ENCODE peak calls at places on chromosomes 2 and 18, in ten cellular contexts. M is heart left ventricle, O is PC-9, C is stomach, A is esophagus squamous epithelium, R is mammary epithelial cell, W is upper lobe of right lung, B is brain microvascular endothelial cell, E is transverse colon, T is uterus. J is an unnamed sample.

GRCh38 chr2:54074636-54075341 is 40.6 kb upstream of the ACYP2 start:
- DNase-seq in B (peak; percentile 85), R (no peak), E (no peak), T (no peak), W (no peak), A (no peak), O (no peak), M (no peak), C (no peak), J (no peak)

GRCh38 chr2:6788614-6789013 is 77.1 kb downstream of the CMPK2 start:
- DNase-seq in B (no peak), R (peak; percentile 13), M (no peak), A (no peak), W (no peak), E (no peak), C (no peak), T (no peak), O (no peak), J (no peak)

GRCh38 chr2:158189526-158189925 is 87.8 kb downstream of the UPP2 start:
- DNase-seq in W (no peak), C (no peak), A (no peak), M (no peak), R (no peak), E (no peak), T (no peak), B (no peak), O (no peak), J (no peak)

GRCh38 chr2:90207454-90208058 is 1516.1 kb downstream of the RPIA start:
- DNase-seq in E (no peak), A (no peak), W (no peak), M (no peak), O (no peak), B (no peak), T (no peak), C (no peak), R (no peak), J (no peak)

GRCh38 chr2:189633392-189633811 is 27.9 kb upstream of the ASNSD1 start:
- DNase-seq in E (no peak), W (no peak), O (no peak), C (no peak), R (no peak), T (no peak), M (no peak), A (no peak), B (no peak), J (no peak)

GRCh38 chr2:170739048-170739447 is 23.9 kb downstream of the SP5 start:
- DNase-seq in R (peak; percentile 96), M (no peak), E (no peak), T (no peak), B (peak; percentile 92), C (no peak), A (no peak), O (peak; percentile 40), W (no peak), J (no peak)

GRCh38 chr2:23619941-23620340 is 235.0 kb downstream of the KLHL29 start:
- DNase-seq in M (no peak), C (no peak), A (no peak), B (no peak), E (no peak), R (no peak), T (no peak), O (no peak), W (no peak), J (no peak)

GRCh38 chr18:27666070-27666469 is 481.0 kb upstream of the CHST9 start:
- DNase-seq in B (no peak), T (no peak), W (no peak), O (no peak), C (no peak), E (no peak), R (no peak), A (no peak), M (no peak), J (no peak)

GRCh38 chr2:182767578-182767977 is 51.5 kb downstream of the DNAJC10 start:
- DNase-seq in A (no peak), C (no peak), B (peak; percentile 22), T (no peak), E (no peak), M (no peak), O (no peak), W (no peak), R (peak; percentile 19), J (no peak)

GRCh38 chr2:239819091-239819973 is 205.8 kb downstream of the NDUFA10 start:
- DNase-seq in R (no peak), A (no peak), O (no peak), W (peak; percentile 51), E (no peak), M (no peak), T (no peak), B (no peak), C (peak; percentile 13), J (peak; percentile 47)
- TF ChIP-seq CTCF in R (no peak), A (no peak), O (no peak), W (no peak), E (no peak), M (no peak), T (no peak), B (no peak), C (no peak), J (no peak)

DNA sequence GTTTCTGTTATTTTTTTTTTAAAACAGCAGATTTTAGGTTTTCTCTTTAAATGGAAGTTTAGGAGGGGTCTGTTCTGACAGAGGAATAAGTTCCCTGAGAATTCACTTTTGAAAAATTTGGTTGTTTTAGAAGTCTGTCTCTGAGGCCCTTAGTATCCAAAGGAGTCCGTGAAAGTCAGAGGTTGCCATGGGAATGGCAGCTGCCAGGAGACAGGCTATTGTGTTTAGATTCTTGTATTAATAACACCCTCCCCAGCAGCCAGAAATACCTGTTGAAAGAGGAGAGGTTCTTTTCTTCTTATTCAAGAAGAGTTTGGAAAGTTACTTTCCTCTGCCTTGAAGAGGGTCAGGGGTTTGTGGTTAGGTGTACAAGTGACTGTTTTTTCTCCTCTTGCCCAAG is 29.5 kb downstream of the TNP1 start:
- DNase-seq in T (no peak), O (no peak), W (no peak), R (no peak), M (no peak), E (no peak), B (no peak), A (no peak), C (no peak), J (no peak)
- H3K36me3 ChIP-seq in T (no peaks in the 10 kb centered on the region), O (no peaks in the 10 kb centered on the region), W (no peaks in the 10 kb centered on the region), R (no peaks in the 10 kb centered on the region), M (no peaks in the 10 kb centered on the region), E (no peaks in the 10 kb centered on the region), B (no peaks in the 10 kb centered on the region), A (no peaks in the 10 kb centered on the region), C (no peaks in the 10 kb centered on the region), J (no peaks in the 10 kb centered on the region)

DNA sequence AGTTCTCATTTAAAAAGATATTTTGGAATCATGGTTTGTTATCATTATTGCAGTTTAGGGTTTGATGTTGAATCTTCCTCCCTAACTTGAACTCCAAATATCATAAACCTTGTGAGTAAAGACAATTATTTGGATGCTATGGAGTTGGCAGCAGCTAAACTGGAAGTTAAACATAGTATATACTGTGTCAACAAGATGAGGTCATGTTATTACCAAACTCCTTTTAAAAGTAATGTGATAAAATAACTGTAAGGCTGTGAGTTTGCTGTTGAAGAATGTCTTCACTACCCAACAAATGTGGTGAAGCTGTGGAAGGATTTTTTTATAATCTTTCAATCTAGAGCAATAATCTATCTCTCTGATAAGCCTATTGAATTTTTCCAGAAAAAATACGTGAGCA is 16.0 kb downstream of the DNAH6 start:
- DNase-seq in W (no peak), C (no peak), E (no peak), B (no peak), A (no peak), O (no peak), M (no peak), R (no peak), T (no peak), J (no peak)
- H3K27ac ChIP-seq in W (no peak overlapping the region), C (no peak overlapping the region), E (no peak overlapping the region), B (no peak overlapping the region), A (no peak overlapping the region), O (no peak overlapping the region), M (no peak overlapping the region), R (no peak overlapping the region), T (no peak overlapping the region), J (no peak overlapping the region)

GRCh38 chr2:100906131-100906530 is 86.2 kb downstream of the NPAS2 start:
- DNase-seq in C (no peak), M (no peak), R (no peak), T (no peak), W (no peak), O (no peak), A (no peak), B (no peak), E (no peak), J (no peak)

GRCh38 chr2:100900156-100900795 is 80.3 kb downstream of the NPAS2 start:
- DNase-seq in O (no peak), C (no peak), W (no peak), A (no peak), E (no peak), M (no peak), R (peak; percentile 41), T (no peak), B (no peak), J (no peak)

GRCh38 chr2:100905132-100905805 is 85.3 kb downstream of the NPAS2 start:
- DNase-seq in A (no peak), O (no peak), B (no peak), W (no peak), R (no peak), E (no peak), C (no peak), M (peak; percentile 64), T (no peak), J (no peak)

GRCh38 chr2:100903534-100904258 is 83.8 kb downstream of the NPAS2 start:
- DNase-seq in B (no peak), E (no peak), C (no peak), A (no peak), R (peak; percentile 80), M (no peak), W (no peak), O (peak; percentile 66), T (no peak), J (no peak)

DNA sequence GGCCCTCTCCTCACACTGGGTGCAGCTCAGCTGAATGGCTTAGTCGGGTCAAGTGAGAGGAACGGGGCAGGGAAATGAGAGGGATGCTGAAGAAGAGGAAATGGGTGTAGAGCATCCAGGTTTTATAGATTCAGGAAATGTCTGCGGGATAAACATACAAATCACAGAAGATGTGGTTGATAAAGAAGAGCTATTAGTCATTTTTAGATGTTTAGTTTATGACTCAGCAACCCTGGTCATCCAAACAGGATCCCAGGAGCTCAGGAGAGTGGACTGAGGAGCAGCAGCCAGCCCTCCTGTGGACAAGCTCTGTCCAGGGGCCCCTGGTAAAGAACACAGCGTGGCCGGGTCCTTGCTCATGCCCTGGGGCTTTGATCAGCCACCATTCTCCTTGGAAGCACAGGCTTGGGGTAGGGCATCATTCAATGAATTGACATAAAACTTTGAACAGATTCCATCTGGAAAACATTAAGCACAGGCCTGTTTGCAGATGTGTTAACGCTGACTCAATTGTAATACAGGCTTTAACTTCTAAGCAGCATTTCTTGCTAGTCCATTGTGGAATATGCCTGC is 83.0 kb downstream of the NPAS2 start:
- DNase-seq in A (no peak), M (no peak), C (no peak), B (peak; percentile 92), W (no peak), O (peak; percentile 85), E (no peak), R (peak; percentile 92), T (no peak), J (no peak)
- TF ChIP-seq CTCF in A (no peak), M (no peak), C (no peak), B (peak; percentile 59), W (no peak), O (no peak), E (no peak), R (no peak), T (no peak), J (no peak)